ENCODE peak calls at places on chromosome 15, in five cellular contexts. E is NCI-H1105, H is GM10248, N is fibroblast of lung, B is GM06990. F is an unnamed sample.

GRCh38 chr15:38251726-38252480 is 733 bp upstream of the SPRED1 start:
- DNase-seq in E (peak), N (peak), B (peak), H (peak), F (peak)

GRCh38 chr15:87349181-87349580 is 907.4 kb downstream of the NTRK3 start:
- DNase-seq in H (no peak), E (no peak), B (no peak), N (peak), F (no peak)

GRCh38 chr15:82647835-82648256 is 683 bp upstream of the CPEB1 start:
- DNase-seq in H (peak), N (no peak), E (no peak), B (peak), F (no peak)

GRCh38 chr15:78979456-78980320 is 34.8 kb upstream of the CTSH start:
- DNase-seq in E (peak), N (peak), H (peak), B (peak), F (no peak)

GRCh38 chr15:66071621-66072295 is 181.8 kb downstream of the MEGF11 start:
- DNase-seq in E (no peak), H (no peak), B (no peak), N (peak), F (no peak)

GRCh38 chr15:73754461-73754860 is 1.3 kb upstream of the INSYN1 start:
- DNase-seq in N (no peak), H (no peak), E (no peak), B (no peak), F (no peak)

GRCh38 chr15:93348711-93349110 is 259.7 kb upstream of the RGMA start:
- DNase-seq in H (no peak), N (no peak), E (no peak), B (no peak), F (no peak)

GRCh38 chr15:70111203-70112017 is 13.7 kb upstream of the TLE3 start:
- DNase-seq in H (no peak), N (peak), B (no peak), E (peak), F (peak)

GRCh38 chr15:69734699-69735098 is 282.1 kb downstream of the RPLP1 start:
- DNase-seq in N (no peak), H (no peak), B (no peak), E (no peak), F (no peak)

GRCh38 chr15:66619152-66619903 is 53.5 kb upstream of the LCTL start:
- DNase-seq in H (peak), B (peak), E (peak), N (peak), F (peak)

GRCh38 chr15:20353966-20354883 is 187.4 kb downstream of the GOLGA6L6 start:
- DNase-seq in B (no peak), H (peak), N (no peak), E (no peak), F (no peak)

GRCh38 chr15:69893863-69894262 is 203.9 kb downstream of the TLE3 start:
- DNase-seq in E (no peak), N (peak), B (no peak), H (no peak), F (no peak)

GRCh38 chr15:47506543-47507090 is 210.7 kb upstream of the SEMA6D start:
- DNase-seq in N (peak), E (no peak), B (no peak), H (no peak), F (peak)

GRCh38 chr15:33344111-33344510 is 33.3 kb downstream of the RYR3 start:
- DNase-seq in B (peak), H (no peak), E (no peak), N (no peak), F (no peak)

GRCh38 chr15:35713733-35714132 is 167.8 kb upstream of the DPH6 start:
- DNase-seq in E (no peak), B (no peak), N (peak), H (no peak), F (no peak)

GRCh38 chr15:45521596-45522167 is 873 bp downstream of the SLC30A4 start:
- DNase-seq in B (peak), N (peak), E (no peak), H (peak), F (peak)